ENCODE peak calls at places on chromosomes 16 and 17, in nine cellular contexts. One of them, this sample, is unnamed.

GRCh38 chr17:38579934-38580333 is 25.8 kb downstream of the SRCIN1 start:
- DNase-seq in ovary: no peak
- DNase-seq in tibial artery: no peak
- DNase-seq in neural progenitor cell: peak; percentile 67
- DNase-seq in lung: no peak
- DNase-seq in GM23248: peak; percentile 73
- DNase-seq in lower lobe of right lung: peak; percentile 67
- DNase-seq in ascending aorta: no peak
- DNase-seq in AG04450: no peak
- DNase-seq in this sample: no peak

GRCh38 chr17:49631496-49631895 is 46.4 kb downstream of the SPOP start:
- DNase-seq in ovary: no peak
- DNase-seq in tibial artery: no peak
- DNase-seq in neural progenitor cell: no peak
- DNase-seq in lung: no peak
- DNase-seq in GM23248: peak; percentile 33
- DNase-seq in lower lobe of right lung: no peak
- DNase-seq in ascending aorta: no peak
- DNase-seq in AG04450: no peak
- DNase-seq in this sample: no peak

GRCh38 chr17:19315104-19315503 is 47.4 kb downstream of the B9D1 start:
- DNase-seq in ovary: no peak
- DNase-seq in tibial artery: no peak
- DNase-seq in neural progenitor cell: no peak
- DNase-seq in lung: no peak
- DNase-seq in GM23248: no peak
- DNase-seq in lower lobe of right lung: peak; percentile 13
- DNase-seq in ascending aorta: no peak
- DNase-seq in AG04450: no peak
- DNase-seq in this sample: no peak

GRCh38 chr16:81589975-81590650 is 145.5 kb downstream of the CMIP start:
- DNase-seq in ovary: no peak
- DNase-seq in tibial artery: no peak
- DNase-seq in neural progenitor cell: no peak
- DNase-seq in lung: no peak
- DNase-seq in GM23248: no peak
- DNase-seq in lower lobe of right lung: no peak
- DNase-seq in ascending aorta: no peak
- DNase-seq in AG04450: no peak
- DNase-seq in this sample: no peak

GRCh38 chr17:3990391-3991127 is 26.3 kb upstream of the ATP2A3 start:
- DNase-seq in ovary: no peak
- DNase-seq in tibial artery: peak; percentile 8
- DNase-seq in neural progenitor cell: no peak
- DNase-seq in lung: no peak
- DNase-seq in GM23248: peak; percentile 43
- DNase-seq in lower lobe of right lung: peak; percentile 19
- DNase-seq in ascending aorta: no peak
- DNase-seq in AG04450: no peak
- DNase-seq in this sample: no peak

GRCh38 chr16:89861648-89862047 is 11.7 kb upstream of the TCF25 start:
- DNase-seq in ovary: no peak
- DNase-seq in tibial artery: no peak
- DNase-seq in neural progenitor cell: no peak
- DNase-seq in lung: no peak
- DNase-seq in GM23248: peak; percentile 21
- DNase-seq in lower lobe of right lung: no peak
- DNase-seq in ascending aorta: no peak
- DNase-seq in AG04450: no peak
- DNase-seq in this sample: no peak

GRCh38 chr17:66540131-66540781 is 237.8 kb downstream of the PRKCA start:
- DNase-seq in ovary: peak; percentile 69
- DNase-seq in tibial artery: no peak
- DNase-seq in neural progenitor cell: peak; percentile 69
- DNase-seq in lung: no peak
- DNase-seq in GM23248: peak; percentile 95
- DNase-seq in lower lobe of right lung: no peak
- DNase-seq in ascending aorta: no peak
- DNase-seq in AG04450: peak; percentile 62
- DNase-seq in this sample: no peak

GRCh38 chr16:57042157-57043111 is 49.9 kb upstream of the CPNE2 start:
- DNase-seq in ovary: no peak
- DNase-seq in tibial artery: no peak
- DNase-seq in neural progenitor cell: no peak
- DNase-seq in lung: no peak
- DNase-seq in GM23248: no peak
- DNase-seq in lower lobe of right lung: no peak
- DNase-seq in ascending aorta: no peak
- DNase-seq in AG04450: no peak
- DNase-seq in this sample: no peak

GRCh38 chr16:4115209-4115940 is 867 bp downstream of the ADCY9 start:
- DNase-seq in ovary: peak; percentile 67
- DNase-seq in tibial artery: peak; percentile 49
- DNase-seq in neural progenitor cell: peak; percentile 84
- DNase-seq in lung: no peak
- DNase-seq in GM23248: peak; percentile 92
- DNase-seq in lower lobe of right lung: peak; percentile 75
- DNase-seq in ascending aorta: peak; percentile 76
- DNase-seq in AG04450: peak; percentile 52
- DNase-seq in this sample: peak; percentile 36

GRCh38 chr16:85159226-85159980 is 47.1 kb upstream of the CIBAR2 start:
- DNase-seq in ovary: no peak
- DNase-seq in tibial artery: no peak
- DNase-seq in neural progenitor cell: no peak
- DNase-seq in lung: no peak
- DNase-seq in GM23248: peak; percentile 38
- DNase-seq in lower lobe of right lung: no peak
- DNase-seq in ascending aorta: no peak
- DNase-seq in AG04450: no peak
- DNase-seq in this sample: no peak

GRCh38 chr16:75580-76501 is 2.2 kb upstream of the MPG start:
- DNase-seq in ovary: peak; percentile 89
- DNase-seq in tibial artery: peak; percentile 91
- DNase-seq in neural progenitor cell: peak; percentile 54
- DNase-seq in lung: peak; percentile 73
- DNase-seq in GM23248: peak; percentile 88
- DNase-seq in lower lobe of right lung: peak; percentile 84
- DNase-seq in ascending aorta: peak; percentile 93
- DNase-seq in AG04450: no peak
- DNase-seq in this sample: no peak

DNA sequence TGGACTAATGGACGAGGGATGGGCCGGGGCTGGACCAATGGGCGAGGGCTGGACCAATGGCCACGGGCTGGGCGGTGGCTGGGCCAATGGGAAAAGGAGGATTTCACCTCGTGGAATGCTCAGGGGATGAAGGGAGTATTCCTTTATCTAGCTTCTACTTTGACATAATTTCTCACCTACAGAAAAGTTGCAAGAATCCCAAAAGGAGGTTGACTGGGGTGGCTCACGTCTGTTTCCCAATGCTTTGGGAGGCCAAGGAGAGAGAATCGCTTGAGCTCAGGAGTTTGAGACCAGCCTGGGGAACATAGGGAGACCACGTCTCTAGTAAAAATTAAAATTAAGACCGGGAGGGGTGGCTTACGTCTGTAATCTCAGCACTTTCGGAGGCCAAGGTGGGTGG is 5.7 kb upstream of the FLYWCH1 start:
- DNase-seq in ovary: peak; percentile 40
- DNase-seq in tibial artery: no peak
- DNase-seq in neural progenitor cell: no peak
- DNase-seq in lung: no peak
- DNase-seq in GM23248: no peak
- DNase-seq in lower lobe of right lung: no peak
- DNase-seq in ascending aorta: no peak
- DNase-seq in AG04450: no peak
- DNase-seq in this sample: no peak
- H3K9me3 ChIP-seq in ovary: no peaks in the 10 kb centered on the region
- H3K9me3 ChIP-seq in tibial artery: no peaks in the 10 kb centered on the region
- H3K9me3 ChIP-seq in neural progenitor cell: no peaks in the 10 kb centered on the region
- H3K9me3 ChIP-seq in lung: no peaks in the 10 kb centered on the region
- H3K9me3 ChIP-seq in GM23248: no peaks in the 10 kb centered on the region
- H3K9me3 ChIP-seq in lower lobe of right lung: no peaks in the 10 kb centered on the region
- H3K9me3 ChIP-seq in ascending aorta: no peaks in the 10 kb centered on the region
- H3K9me3 ChIP-seq in AG04450: no peaks in the 10 kb centered on the region
- H3K9me3 ChIP-seq in this sample: no peaks in the 10 kb centered on the region

GRCh38 chr17:63853260-63853659 is 10.8 kb upstream of the SMARCD2 start:
- DNase-seq in ovary: no peak
- DNase-seq in tibial artery: no peak
- DNase-seq in neural progenitor cell: no peak
- DNase-seq in lung: no peak
- DNase-seq in GM23248: no peak
- DNase-seq in lower lobe of right lung: no peak
- DNase-seq in ascending aorta: no peak
- DNase-seq in AG04450: no peak
- DNase-seq in this sample: no peak

GRCh38 chr17:63847525-63848249 is 5.2 kb upstream of the SMARCD2 start:
- DNase-seq in ovary: no peak
- DNase-seq in tibial artery: no peak
- DNase-seq in neural progenitor cell: no peak
- DNase-seq in lung: no peak
- DNase-seq in GM23248: no peak
- DNase-seq in lower lobe of right lung: no peak
- DNase-seq in ascending aorta: no peak
- DNase-seq in AG04450: no peak
- DNase-seq in this sample: no peak

GRCh38 chr17:63854709-63855108 is 12.2 kb upstream of the SMARCD2 start:
- DNase-seq in ovary: no peak
- DNase-seq in tibial artery: no peak
- DNase-seq in neural progenitor cell: no peak
- DNase-seq in lung: no peak
- DNase-seq in GM23248: no peak
- DNase-seq in lower lobe of right lung: no peak
- DNase-seq in ascending aorta: no peak
- DNase-seq in AG04450: no peak
- DNase-seq in this sample: no peak

GRCh38 chr17:63848834-63849689 is 6.6 kb upstream of the SMARCD2 start:
- DNase-seq in ovary: peak; percentile 91
- DNase-seq in tibial artery: peak; percentile 90
- DNase-seq in neural progenitor cell: peak; percentile 91
- DNase-seq in lung: peak; percentile 95
- DNase-seq in GM23248: peak; percentile 97
- DNase-seq in lower lobe of right lung: peak; percentile 95
- DNase-seq in ascending aorta: peak; percentile 95
- DNase-seq in AG04450: peak; percentile 37
- DNase-seq in this sample: peak; percentile 88

DNA sequence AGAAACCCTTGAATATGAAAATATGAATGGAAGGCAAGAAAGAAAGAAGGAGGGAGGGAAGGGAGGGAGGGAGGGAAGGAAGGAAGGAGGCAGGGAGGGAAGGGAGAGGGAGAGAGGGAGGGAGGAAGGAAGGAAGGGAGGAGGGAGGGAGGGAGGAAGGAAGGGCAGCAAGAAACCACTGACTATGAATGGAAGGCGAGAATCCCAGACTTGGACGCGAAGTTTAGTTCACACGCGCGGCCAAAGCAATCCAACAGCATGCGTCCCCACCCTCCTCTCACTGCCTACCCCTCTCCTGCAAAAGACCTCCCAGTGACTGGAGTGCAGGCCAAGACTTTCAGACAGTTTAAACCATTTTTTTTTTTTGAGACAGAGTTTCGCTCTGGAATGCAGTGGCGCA is 7.9 kb upstream of the SMARCD2 start:
- DNase-seq in ovary: no peak
- DNase-seq in tibial artery: no peak
- DNase-seq in neural progenitor cell: no peak
- DNase-seq in lung: no peak
- DNase-seq in GM23248: no peak
- DNase-seq in lower lobe of right lung: no peak
- DNase-seq in ascending aorta: no peak
- DNase-seq in AG04450: no peak
- DNase-seq in this sample: no peak
- H3K9me3 ChIP-seq in ovary: no peaks in the 10 kb centered on the region
- H3K9me3 ChIP-seq in tibial artery: no peaks in the 10 kb centered on the region
- H3K9me3 ChIP-seq in neural progenitor cell: no peaks in the 10 kb centered on the region
- H3K9me3 ChIP-seq in lung: no peaks in the 10 kb centered on the region
- H3K9me3 ChIP-seq in GM23248: no peaks in the 10 kb centered on the region
- H3K9me3 ChIP-seq in lower lobe of right lung: peaks cover 3% of the 10 kb centered on the region
- H3K9me3 ChIP-seq in ascending aorta: no peaks in the 10 kb centered on the region
- H3K9me3 ChIP-seq in AG04450: peaks cover 15% of the 10 kb centered on the region
- H3K9me3 ChIP-seq in this sample: no peaks in the 10 kb centered on the region

DNA sequence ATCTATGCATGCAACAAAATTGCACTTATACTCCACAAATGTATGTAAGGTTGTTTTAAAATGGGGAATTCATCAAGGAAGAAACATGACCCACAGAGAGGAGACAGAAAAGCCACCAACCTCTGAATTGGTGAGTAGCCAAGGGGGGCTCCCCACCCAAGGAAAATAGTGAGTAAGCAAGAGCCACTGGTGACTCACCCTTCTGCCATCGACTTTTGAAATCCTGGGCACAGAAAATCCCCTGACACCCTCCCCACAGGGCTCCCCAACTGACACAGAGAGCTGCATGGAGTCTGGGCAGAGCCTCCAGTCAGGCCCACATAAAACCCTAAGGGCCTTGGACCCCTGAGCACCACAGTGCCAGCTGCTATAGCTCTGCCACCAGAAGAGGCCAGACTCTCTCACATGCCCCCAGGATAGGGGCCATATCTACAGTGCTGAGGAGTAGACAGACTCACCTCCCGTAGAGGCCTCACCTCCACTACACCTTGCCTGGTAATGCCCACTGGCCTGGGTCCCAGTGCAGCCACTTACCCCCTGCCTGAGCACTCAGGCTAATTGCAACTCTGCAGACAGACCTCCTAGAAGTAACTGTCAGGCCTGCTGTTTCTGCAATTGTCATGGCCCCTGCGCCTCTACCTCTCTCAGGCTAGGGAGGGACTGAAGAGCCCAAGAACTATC is 244.7 kb upstream of the WSB1 start:
- DNase-seq in ovary: no peak
- DNase-seq in tibial artery: no peak
- DNase-seq in neural progenitor cell: no peak
- DNase-seq in lung: no peak
- DNase-seq in GM23248: no peak
- DNase-seq in lower lobe of right lung: no peak
- DNase-seq in ascending aorta: no peak
- DNase-seq in AG04450: no peak
- DNase-seq in this sample: no peak
- H3K9me3 ChIP-seq in ovary: no peaks in the 10 kb centered on the region
- H3K9me3 ChIP-seq in tibial artery: no peaks in the 10 kb centered on the region
- H3K9me3 ChIP-seq in neural progenitor cell: peaks cover 37% of the 10 kb centered on the region
- H3K9me3 ChIP-seq in lung: peaks cover 12% of the 10 kb centered on the region
- H3K9me3 ChIP-seq in GM23248: no peaks in the 10 kb centered on the region
- H3K9me3 ChIP-seq in lower lobe of right lung: no peaks in the 10 kb centered on the region
- H3K9me3 ChIP-seq in ascending aorta: no peaks in the 10 kb centered on the region
- H3K9me3 ChIP-seq in AG04450: peaks cover 23% of the 10 kb centered on the region
- H3K9me3 ChIP-seq in this sample: no peaks in the 10 kb centered on the region

GRCh38 chr16:68575082-68575481 is 36.0 kb downstream of the ZFP90 start:
- DNase-seq in ovary: no peak
- DNase-seq in tibial artery: no peak
- DNase-seq in neural progenitor cell: no peak
- DNase-seq in lung: no peak
- DNase-seq in GM23248: no peak
- DNase-seq in lower lobe of right lung: no peak
- DNase-seq in ascending aorta: no peak
- DNase-seq in AG04450: no peak
- DNase-seq in this sample: no peak

GRCh38 chr16:68574479-68574878 is 35.4 kb downstream of the ZFP90 start:
- DNase-seq in ovary: no peak
- DNase-seq in tibial artery: no peak
- DNase-seq in neural progenitor cell: no peak
- DNase-seq in lung: no peak
- DNase-seq in GM23248: no peak
- DNase-seq in lower lobe of right lung: no peak
- DNase-seq in ascending aorta: no peak
- DNase-seq in AG04450: no peak
- DNase-seq in this sample: no peak

GRCh38 chr16:68577352-68577853 is 38.3 kb downstream of the ZFP90 start:
- DNase-seq in ovary: no peak
- DNase-seq in tibial artery: no peak
- DNase-seq in neural progenitor cell: no peak
- DNase-seq in lung: no peak
- DNase-seq in GM23248: no peak
- DNase-seq in lower lobe of right lung: no peak
- DNase-seq in ascending aorta: no peak
- DNase-seq in AG04450: no peak
- DNase-seq in this sample: no peak
- H3K9me3 ChIP-seq in ovary: no peaks in the 10 kb centered on the region
- H3K9me3 ChIP-seq in tibial artery: peaks cover 95% of the 10 kb centered on the region
- H3K9me3 ChIP-seq in neural progenitor cell: peaks cover 12% of the 10 kb centered on the region
- H3K9me3 ChIP-seq in lung: peaks cover 37% of the 10 kb centered on the region
- H3K9me3 ChIP-seq in GM23248: peaks cover 4% of the 10 kb centered on the region
- H3K9me3 ChIP-seq in lower lobe of right lung: peaks cover 89% of the 10 kb centered on the region
- H3K9me3 ChIP-seq in ascending aorta: peaks cover 61% of the 10 kb centered on the region
- H3K9me3 ChIP-seq in AG04450: peaks cover 52% of the 10 kb centered on the region
- H3K9me3 ChIP-seq in this sample: peaks cover 20% of the 10 kb centered on the region